ENCODE peak calls at places on chromosome 9, in four cellular contexts. U is cardiac muscle cell; Y is GM23248; E is CD8-positive, alpha-beta memory T cell. F is an unnamed sample. For H3K27me3, the result is how much of the 10 kb centered on the place peaks cover.

GRCh38 chr9:125343518-125344284 is 82.1 kb downstream of the GAPVD1 start:
- DNase-seq in Y (peak), E (no peak), U (peak), F (peak)

GRCh38 chr9:7374966-7375650 is 424.5 kb downstream of the DMAC1 start:
- DNase-seq in Y (no peak), E (no peak), U (no peak), F (no peak)

GRCh38 chr9:123978981-123979380 is 32.6 kb upstream of the LHX2 start:
- DNase-seq in U (no peak), Y (no peak), E (no peak), F (no peak)

GRCh38 chr9:121744002-121744686 is 92.7 kb downstream of the DAB2IP start:
- DNase-seq in U (peak), E (peak), Y (peak), F (peak)

GRCh38 chr9:110303136-110303535 is 34.5 kb downstream of the TXNDC8 start:
- DNase-seq in E (no peak), Y (peak), U (peak), F (no peak)

GRCh38 chr9:134989206-134990065 is 71.7 kb upstream of the FCN1 start:
- DNase-seq in U (no peak), E (no peak), Y (no peak), F (peak)

GRCh38 chr9:77708416-77708815 is 60.3 kb upstream of the GNA14 start:
- DNase-seq in E (no peak), U (peak), Y (peak), F (no peak)

GRCh38 chr9:113648586-113648985 is 185.1 kb downstream of the RGS3 start:
- DNase-seq in E (no peak), U (no peak), Y (no peak), F (no peak)

GRCh38 chr9:134325096-134325812 is 1.0 kb upstream of the RXRA start:
- DNase-seq in Y (peak), E (peak), U (peak), F (no peak)

GRCh38 chr9:136187683-136188586 is 17.0 kb downstream of the LHX3 start:
- DNase-seq in U (no peak), Y (no peak), E (no peak), F (peak)
- H3K27me3 ChIP-seq in U (under half), Y (half or more), E (under half), F (under half)

GRCh38 chr9:73133042-73133651 is 18.5 kb upstream of the ANXA1 start:
- DNase-seq in E (peak), U (no peak), Y (peak), F (no peak)
- H3K4me3 ChIP-seq in E (peak), U (no peak), Y (peak), F (no peak)

GRCh38 chr9:97840521-97840920 is 12.5 kb upstream of the FOXE1 start:
- DNase-seq in Y (no peak), E (no peak), U (peak), F (no peak)
- H3K27me3 ChIP-seq in Y (half or more), E (under half), U (half or more), F (under half)

GRCh38 chr9:133153227-133154096 is 10.3 kb downstream of the GBGT1 start:
- DNase-seq in E (no peak), U (no peak), Y (no peak), F (no peak)
- H3K4me3 ChIP-seq in E (no peak), U (no peak), Y (no peak), F (no peak)

DNA sequence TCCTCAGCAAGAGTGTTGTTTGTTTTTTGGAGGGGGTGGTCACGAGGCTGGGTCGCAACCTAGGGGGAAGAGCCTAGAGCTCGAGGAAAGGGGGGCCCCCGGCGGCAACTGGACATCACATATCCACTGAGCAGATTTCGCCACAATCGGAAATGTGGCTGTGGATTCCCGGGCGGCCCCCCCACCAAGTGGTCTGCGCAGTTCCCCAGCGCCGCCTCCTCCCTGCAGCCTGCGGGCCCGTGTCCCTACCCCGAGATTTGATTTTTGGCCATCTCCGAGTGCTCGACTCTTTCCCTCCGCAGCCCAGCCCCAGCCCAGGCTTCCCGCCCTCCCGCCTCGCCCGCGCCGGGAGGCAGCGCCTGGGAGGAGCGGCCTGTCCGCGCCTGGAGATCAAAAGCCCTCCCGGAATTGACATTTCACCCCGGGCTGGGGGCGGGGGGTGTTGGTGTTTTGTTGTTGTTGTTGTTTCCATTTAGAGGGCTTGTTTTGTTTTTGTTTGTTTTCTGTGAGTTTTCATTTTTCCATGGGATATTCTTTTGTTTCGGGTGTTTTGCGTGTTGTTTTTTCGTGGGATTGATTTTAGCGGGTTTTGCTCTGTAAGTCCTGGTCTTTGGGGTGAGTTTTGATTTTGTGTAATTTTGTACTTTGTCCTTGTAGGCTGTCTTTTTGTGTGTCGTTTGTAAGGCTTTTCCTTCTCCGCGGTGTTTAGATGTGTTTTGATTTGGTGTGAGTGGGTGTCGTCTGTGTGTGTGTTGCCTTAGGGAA is 1.6 kb upstream of the PAX5 start:
- DNase-seq in Y (no peak), E (no peak), U (no peak), F (no peak)
- H3K27me3 ChIP-seq in Y (half or more), E (half or more), U (half or more), F (under half)

GRCh38 chr9:127767405-127767804 is 11.1 kb downstream of the SH2D3C start:
- DNase-seq in U (no peak), Y (no peak), E (no peak), F (peak)
- H3K4me3 ChIP-seq in U (no peak), Y (no peak), E (peak), F (no peak)

GRCh38 chr9:105713260-105713938 is 19.1 kb downstream of the TMEM38B start:
- DNase-seq in U (no peak), E (no peak), Y (no peak), F (no peak)
- H3K27me3 ChIP-seq in U (under half), E (under half), Y (under half), F (under half)

DNA sequence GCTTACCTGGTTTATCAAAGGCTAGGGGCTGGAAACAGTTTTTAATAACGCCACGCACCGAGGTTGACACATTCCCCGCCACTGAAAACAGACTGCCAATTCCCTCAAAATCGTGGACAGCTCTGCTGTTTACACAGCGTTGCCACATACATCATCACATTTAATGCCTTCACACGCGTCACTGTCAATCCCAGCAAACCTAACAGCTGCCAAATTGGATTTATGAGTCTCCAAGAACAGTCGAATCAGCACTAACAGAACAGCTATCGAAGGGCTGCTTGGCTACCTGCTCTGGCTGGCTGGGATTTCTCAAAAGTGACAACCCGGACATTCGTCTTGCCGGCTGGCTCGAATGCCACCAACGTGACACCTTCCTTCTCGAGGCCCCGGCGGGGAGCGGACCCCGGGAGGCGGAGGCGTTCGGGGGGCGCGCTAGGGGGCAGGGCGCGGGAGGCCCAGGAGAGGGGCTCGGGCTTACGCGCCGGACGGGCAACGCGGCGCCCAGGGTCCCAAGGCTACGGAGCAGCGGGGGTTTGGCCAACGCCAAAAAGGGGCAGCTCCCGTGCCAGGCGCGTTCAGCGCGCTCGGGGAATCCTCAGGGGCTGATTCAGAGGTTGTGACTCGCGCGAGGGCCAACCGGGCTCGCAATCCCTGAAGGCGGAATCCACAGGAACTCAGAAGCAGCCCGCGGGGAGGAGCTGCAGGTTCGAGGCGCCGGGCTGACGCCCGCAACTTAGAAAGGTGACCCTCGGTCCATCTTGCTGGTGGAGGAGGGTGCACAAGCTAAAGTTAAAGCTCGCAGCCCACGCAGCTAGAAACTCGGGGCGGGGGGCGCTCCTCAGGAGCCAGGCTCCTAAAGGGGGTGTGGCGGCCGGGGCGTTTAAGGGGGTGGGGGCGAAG is 1.2 kb downstream of the CDC14B start:
- DNase-seq in E (peak), U (peak), Y (peak), F (peak)
- H3K4me3 ChIP-seq in E (no peak), U (peak), Y (peak), F (peak)

DNA sequence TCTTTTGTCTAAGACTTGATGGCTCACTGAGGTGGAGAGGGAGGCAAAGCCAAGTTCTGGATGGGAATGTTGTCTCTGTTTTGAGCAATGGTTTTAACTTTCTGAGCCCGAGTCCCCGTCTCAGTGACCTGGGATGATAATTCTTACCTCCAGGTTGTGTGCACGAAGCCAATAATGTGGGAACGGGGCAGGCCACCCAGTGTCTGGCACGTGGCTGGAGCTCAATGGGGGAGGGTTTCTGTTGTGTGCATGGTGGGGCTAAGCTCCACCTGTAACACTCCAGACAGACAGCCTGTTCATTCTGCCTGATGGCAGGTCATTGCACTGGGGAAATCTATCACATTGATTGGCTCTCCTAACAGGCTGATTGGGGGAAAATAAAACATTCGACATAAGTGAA is 37.1 kb upstream of the NTNG2 start:
- DNase-seq in Y (no peak), E (no peak), U (no peak), F (no peak)
- H3K27me3 ChIP-seq in Y (half or more), E (under half), U (under half), F (under half)

F was measured in WERI-Rb-1.